ENCODE peak calls at places on chromosomes 2 and 18, in nine cellular contexts. U is fibroblast of the aortic adventitia, O is NCI-H526, T is adipocyte, W is nucleus accumbens, V is A549, P is caudate nucleus, I is EH, L is GM23248. Q is an unnamed sample.

GRCh38 chr2:144553379-144553778 is 33.5 kb upstream of the ZEB2 start:
- DNase-seq in U (peak; percentile 82), O (no peak), T (peak; percentile 93), W (no peak), V (no peak), P (no peak), I (peak; percentile 97), L (peak; percentile 87), Q (no peak)

GRCh38 chr2:158723921-158724802 is 71.0 kb upstream of the DAPL1 start:
- DNase-seq in U (no peak), O (no peak), T (no peak), W (peak; percentile 67), V (peak; percentile 89), P (peak; percentile 43), I (peak; percentile 26), L (no peak), Q (no peak)

GRCh38 chr2:42936632-42936996 is 144.2 kb upstream of the HAAO start:
- DNase-seq in U (no peak), O (no peak), T (no peak), W (no peak), V (no peak), P (no peak), I (no peak), L (no peak), Q (no peak)

GRCh38 chr2:102120261-102121259 is 22.0 kb upstream of the IL1R1 start:
- DNase-seq in U (no peak), O (no peak), T (no peak), W (no peak), V (no peak), P (no peak), I (no peak), L (no peak), Q (no peak)

GRCh38 chr2:8277921-8278571 is 403.8 kb upstream of the ID2 start:
- DNase-seq in U (peak; percentile 3), O (no peak), T (no peak), W (peak; percentile 36), V (no peak), P (no peak), I (no peak), L (no peak), Q (no peak)

GRCh38 chr2:24382363-24383021 is 22.2 kb upstream of the ITSN2 start:
- DNase-seq in U (peak; percentile 75), O (peak; percentile 25), T (peak; percentile 90), W (peak; percentile 67), V (peak; percentile 80), P (peak; percentile 19), I (peak; percentile 67), L (peak; percentile 75), Q (peak; percentile 48)

GRCh38 chr2:147945660-147946059 is 74.9 kb downstream of the ORC4 start:
- DNase-seq in U (peak; percentile 26), O (no peak), T (peak; percentile 31), W (no peak), V (no peak), P (no peak), I (peak; percentile 44), L (peak; percentile 15), Q (no peak)

GRCh38 chr2:1685957-1686783 is 58.1 kb downstream of the PXDN start:
- DNase-seq in U (no peak), O (no peak), T (peak; percentile 48), W (no peak), V (peak; percentile 43), P (no peak), I (peak; percentile 88), L (no peak), Q (no peak)

GRCh38 chr2:217995741-217996141 is 7.1 kb downstream of the TNS1 start:
- DNase-seq in U (peak; percentile 82), O (no peak), T (peak; percentile 77), W (no peak), V (no peak), P (no peak), I (peak; percentile 56), L (peak; percentile 84), Q (no peak)

GRCh38 chr18:11689031-11689971 is at the start of gene GNAL:
- DNase-seq in U (peak; percentile 85), O (peak; percentile 15), T (peak; percentile 89), W (peak; percentile 76), V (peak; percentile 54), P (peak; percentile 41), I (peak; percentile 63), L (peak; percentile 84), Q (peak; percentile 27)

Q was measured in activated CD4-positive, alpha-beta T cell treated with anti-CD3 and anti-CD28 coated beads for 4 hours.